ENCODE peak calls at places on chromosomes 3 and 15, in four cellular contexts. F is stimulated activated naive CD8-positive, alpha-beta T cell treated with anti-CD3 and anti-CD28 coated beads, Interleukin-15, Interleukin-2, amounts not matched to agents 100 U/mL and 50 U/mL, for 24 hours; G is hippocampal formation; J is astrocyte of the spinal cord. Q is an unnamed sample.

GRCh38 chr3:140630366-140630765 is 47.5 kb upstream of the TRIM42 start:
- DNase-seq in G (no peak), J (peak), F (no peak), Q (peak)

GRCh38 chr3:16788440-16789057 is 96.2 kb upstream of the PLCL2 start:
- DNase-seq in J (no peak), G (no peak), F (no peak), Q (no peak)

GRCh38 chr3:189842681-189843602 is 211.8 kb downstream of the TP63 start:
- DNase-seq in G (no peak), F (no peak), J (no peak), Q (no peak)

GRCh38 chr3:112247900-112248299 is 46.1 kb downstream of the SLC9C1 start:
- DNase-seq in F (no peak), J (no peak), G (no peak), Q (no peak)

GRCh38 chr15:55319537-55320325 is 709 bp downstream of the PIGB start:
- DNase-seq in G (peak), F (no peak), J (peak), Q (no peak)

GRCh38 chr15:39315200-39315599 is 265.7 kb upstream of the THBS1 start:
- DNase-seq in G (no peak), F (no peak), J (no peak), Q (no peak)

GRCh38 chr3:188491276-188491687 is 337.3 kb downstream of the LPP start:
- DNase-seq in G (no peak), J (peak), F (no peak), Q (peak)

GRCh38 chr3:122310361-122310760 is 14.7 kb upstream of the CSTA start:
- DNase-seq in F (no peak), J (no peak), G (no peak), Q (no peak)

GRCh38 chr15:71079208-71080044 is 35.8 kb upstream of the THSD4 start:
- DNase-seq in G (no peak), F (no peak), J (peak), Q (peak)

GRCh38 chr3:128768471-128768870 is 42.5 kb downstream of the RAB7A start:
- DNase-seq in J (no peak), G (no peak), F (no peak), Q (no peak)

GRCh38 chr15:60580068-60580467 is 101.1 kb upstream of the ICE2 start:
- DNase-seq in F (no peak), G (no peak), J (no peak), Q (no peak)

GRCh38 chr15:50116477-50116876 is 2.6 kb downstream of the ATP8B4 start:
- DNase-seq in G (no peak), J (peak), F (peak), Q (no peak)

GRCh38 chr15:64979252-64979710 is 10.4 kb downstream of the SPG21 start:
- DNase-seq in F (no peak), J (no peak), G (peak), Q (peak)

GRCh38 chr15:69405110-69405509 is 9.0 kb upstream of the KIF23 start:
- DNase-seq in F (no peak), G (no peak), J (no peak), Q (no peak)

GRCh38 chr15:82850731-82851130 is 41.3 kb downstream of the WHAMM start:
- DNase-seq in J (no peak), G (no peak), F (no peak), Q (no peak)

GRCh38 chr15:67090297-67091072 is 25.1 kb downstream of the SMAD3 start:
- DNase-seq in J (no peak), F (no peak), G (no peak), Q (no peak)

GRCh38 chr3:110623571-110623970 is 448.0 kb upstream of the NECTIN3 start:
- DNase-seq in F (no peak), J (peak), G (no peak), Q (no peak)

GRCh38 chr3:178406206-178406605 is 130.0 kb upstream of the KCNMB2 start:
- DNase-seq in G (no peak), J (peak), F (no peak), Q (no peak)

GRCh38 chr3:13872451-13872850 is 7.4 kb downstream of the WNT7A start:
- DNase-seq in F (no peak), J (no peak), G (peak), Q (no peak)

GRCh38 chr3:123624302-123624701 is 39.4 kb upstream of the HACD2 start:
- DNase-seq in F (no peak), J (no peak), G (no peak), Q (no peak)

GRCh38 chr3:128402319-128402718 is 64.4 kb downstream of the DNAJB8 start:
- DNase-seq in F (no peak), G (no peak), J (no peak), Q (no peak)

GRCh38 chr15:39213385-39213840 is 367.5 kb upstream of the THBS1 start:
- DNase-seq in G (no peak), F (no peak), J (peak), Q (peak)

GRCh38 chr3:146160964-146161724 is at the start of gene PLOD2:
- DNase-seq in J (peak), G (peak), F (peak), Q (peak)

GRCh38 chr3:112338727-112339056 is 5.7 kb downstream of the CD200 start:
- DNase-seq in J (no peak), G (no peak), F (no peak), Q (no peak)

GRCh38 chr15:76340802-76341365 is 4.3 kb downstream of the ISL2 start:
- DNase-seq in J (no peak), F (peak), G (no peak), Q (no peak)

GRCh38 chr15:82307714-82308081 is 41.6 kb downstream of the GOLGA6L10 start:
- DNase-seq in G (no peak), J (no peak), F (no peak), Q (no peak)

GRCh38 chr3:33093847-33094246 is 3.1 kb downstream of the GLB1 start:
- DNase-seq in G (no peak), F (no peak), J (no peak), Q (no peak)

GRCh38 chr3:190169877-190170276 is 49.2 kb upstream of the P3H2 start:
- DNase-seq in J (no peak), G (no peak), F (no peak), Q (no peak)

GRCh38 chr3:186342197-186342596 is 19.8 kb downstream of the DGKG start:
- DNase-seq in J (no peak), G (peak), F (no peak), Q (no peak)

GRCh38 chr3:54630111-54630623 is 297.7 kb downstream of the LRTM1 start:
- DNase-seq in F (no peak), G (no peak), J (no peak), Q (no peak)

GRCh38 chr3:121995190-121996137 is 26.6 kb downstream of the ILDR1 start:
- DNase-seq in J (peak), F (peak), G (no peak), Q (no peak)

GRCh38 chr15:101315736-101316135 is 20.7 kb upstream of the SNRPA1 start:
- DNase-seq in J (no peak), G (no peak), F (no peak), Q (no peak)

GRCh38 chr3:100140976-100141375 is 26.7 kb upstream of the FILIP1L start:
- DNase-seq in F (no peak), J (no peak), G (no peak), Q (no peak)

GRCh38 chr15:89531796-89532537 is 35.6 kb upstream of the RHCG start:
- DNase-seq in G (no peak), F (no peak), J (no peak), Q (no peak)

GRCh38 chr3:11165457-11165856 is 11.2 kb downstream of the HRH1 start:
- DNase-seq in G (peak), J (no peak), F (no peak), Q (no peak)

GRCh38 chr3:64244011-64244942 is 19.0 kb upstream of the PRICKLE2 start:
- DNase-seq in J (peak), F (no peak), G (no peak), Q (no peak)

Q was measured in retinal pigment epithelial cell.